ENCODE peak calls at places on chromosomes 1 and 21, in six cellular contexts. One of them, this sample, is unnamed.

GRCh38 chr1:93275634-93276295 is 69.9 kb upstream of the DR1 start:
- DNase-seq in GM10248: no peak
- DNase-seq in tibial nerve: no peak
- DNase-seq in astrocyte of the cerebellum: no peak
- DNase-seq in HFFc6: no peak
- DNase-seq in WERI-Rb-1: no peak
- DNase-seq in this sample: no peak

GRCh38 chr1:153794671-153795324 is 19.6 kb downstream of the SLC27A3 start:
- DNase-seq in GM10248: no peak
- DNase-seq in tibial nerve: no peak
- DNase-seq in astrocyte of the cerebellum: no peak
- DNase-seq in HFFc6: no peak
- DNase-seq in WERI-Rb-1: peak
- DNase-seq in this sample: no peak

GRCh38 chr1:55284856-55285255 is 69.7 kb upstream of the USP24 start:
- DNase-seq in GM10248: no peak
- DNase-seq in tibial nerve: peak
- DNase-seq in astrocyte of the cerebellum: peak
- DNase-seq in HFFc6: peak
- DNase-seq in WERI-Rb-1: peak
- DNase-seq in this sample: no peak

GRCh38 chr1:204904228-204904810 is 33.7 kb downstream of the NFASC start:
- DNase-seq in GM10248: no peak
- DNase-seq in tibial nerve: no peak
- DNase-seq in astrocyte of the cerebellum: no peak
- DNase-seq in HFFc6: no peak
- DNase-seq in WERI-Rb-1: no peak
- DNase-seq in this sample: no peak

GRCh38 chr21:35254006-35254751 is 205.1 kb upstream of the RUNX1 start:
- DNase-seq in GM10248: no peak
- DNase-seq in tibial nerve: peak
- DNase-seq in astrocyte of the cerebellum: no peak
- DNase-seq in HFFc6: peak
- DNase-seq in WERI-Rb-1: no peak
- DNase-seq in this sample: no peak

GRCh38 chr1:110619412-110620249 is 13.5 kb upstream of the KCNA2 start:
- DNase-seq in GM10248: peak
- DNase-seq in tibial nerve: peak
- DNase-seq in astrocyte of the cerebellum: no peak
- DNase-seq in HFFc6: peak
- DNase-seq in WERI-Rb-1: peak
- DNase-seq in this sample: peak

GRCh38 chr1:181587870-181588438 is 104.6 kb downstream of the CACNA1E start:
- DNase-seq in GM10248: no peak
- DNase-seq in tibial nerve: no peak
- DNase-seq in astrocyte of the cerebellum: no peak
- DNase-seq in HFFc6: no peak
- DNase-seq in WERI-Rb-1: no peak
- DNase-seq in this sample: no peak

GRCh38 chr1:228982637-228983036 is 247.4 kb downstream of the RHOU start:
- DNase-seq in GM10248: no peak
- DNase-seq in tibial nerve: no peak
- DNase-seq in astrocyte of the cerebellum: no peak
- DNase-seq in HFFc6: no peak
- DNase-seq in WERI-Rb-1: no peak
- DNase-seq in this sample: no peak

GRCh38 chr21:44615881-44616590 is 4.2 kb downstream of the KRTAP10-8 start:
- DNase-seq in GM10248: no peak
- DNase-seq in tibial nerve: no peak
- DNase-seq in astrocyte of the cerebellum: no peak
- DNase-seq in HFFc6: no peak
- DNase-seq in WERI-Rb-1: no peak
- DNase-seq in this sample: no peak

DNA sequence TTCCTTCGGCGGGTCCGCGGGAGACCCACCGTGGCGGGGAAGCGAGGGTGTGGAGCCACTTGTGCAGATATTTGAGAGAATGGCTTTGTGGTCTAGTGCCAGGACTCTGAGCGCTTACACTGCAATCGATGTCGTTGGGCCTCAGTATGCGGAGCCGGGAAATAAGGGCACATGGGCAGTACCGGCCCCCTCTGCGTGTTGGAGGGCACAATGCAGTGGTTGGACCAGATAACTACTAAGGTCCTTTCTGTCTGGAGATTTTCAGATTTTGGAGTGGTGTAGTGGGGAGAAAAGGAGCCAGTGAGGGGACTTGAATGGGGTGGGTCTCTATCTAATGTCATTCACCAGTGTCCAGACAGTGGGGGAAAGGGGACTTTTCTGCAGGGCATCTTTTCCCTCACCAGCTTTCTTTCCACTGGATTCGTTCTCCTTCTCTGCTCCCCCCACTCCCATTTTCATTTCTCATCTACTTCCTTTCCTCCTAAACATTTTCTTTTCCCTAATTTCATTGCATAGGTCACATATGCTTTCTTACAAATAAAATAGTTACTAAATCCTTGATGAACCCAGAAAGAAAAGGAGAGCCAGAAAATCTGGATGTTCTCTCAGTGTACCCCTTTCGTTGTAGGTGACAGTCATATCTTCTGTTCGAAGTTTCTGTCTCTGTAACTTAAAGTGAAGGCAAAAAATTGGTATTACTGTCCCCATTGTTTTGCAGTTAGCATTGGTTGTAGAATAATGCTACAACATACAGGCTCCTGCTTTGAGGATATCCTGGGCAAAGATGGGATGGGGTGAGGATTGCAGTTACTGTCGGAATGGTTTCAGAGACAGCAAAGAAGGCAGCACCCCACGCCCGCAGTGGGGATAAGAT is 1.4 kb downstream of the ATF3 start:
- DNase-seq in GM10248: no peak
- DNase-seq in tibial nerve: peak
- DNase-seq in astrocyte of the cerebellum: no peak
- DNase-seq in HFFc6: no peak
- DNase-seq in WERI-Rb-1: no peak
- DNase-seq in this sample: no peak
- TF ChIP-seq CTCF in GM10248: no peak
- TF ChIP-seq CTCF in tibial nerve: no peak
- TF ChIP-seq CTCF in astrocyte of the cerebellum: no peak
- TF ChIP-seq CTCF in HFFc6: no peak
- TF ChIP-seq CTCF in WERI-Rb-1: no peak
- TF ChIP-seq CTCF in this sample: no peak

GRCh38 chr1:151960780-151961513 is 32.7 kb downstream of the S100A10 start:
- DNase-seq in GM10248: no peak
- DNase-seq in tibial nerve: no peak
- DNase-seq in astrocyte of the cerebellum: no peak
- DNase-seq in HFFc6: no peak
- DNase-seq in WERI-Rb-1: no peak
- DNase-seq in this sample: no peak
- TF ChIP-seq CTCF in GM10248: no peak
- TF ChIP-seq CTCF in tibial nerve: no peak
- TF ChIP-seq CTCF in astrocyte of the cerebellum: no peak
- TF ChIP-seq CTCF in HFFc6: no peak
- TF ChIP-seq CTCF in WERI-Rb-1: no peak
- TF ChIP-seq CTCF in this sample: no peak

DNA sequence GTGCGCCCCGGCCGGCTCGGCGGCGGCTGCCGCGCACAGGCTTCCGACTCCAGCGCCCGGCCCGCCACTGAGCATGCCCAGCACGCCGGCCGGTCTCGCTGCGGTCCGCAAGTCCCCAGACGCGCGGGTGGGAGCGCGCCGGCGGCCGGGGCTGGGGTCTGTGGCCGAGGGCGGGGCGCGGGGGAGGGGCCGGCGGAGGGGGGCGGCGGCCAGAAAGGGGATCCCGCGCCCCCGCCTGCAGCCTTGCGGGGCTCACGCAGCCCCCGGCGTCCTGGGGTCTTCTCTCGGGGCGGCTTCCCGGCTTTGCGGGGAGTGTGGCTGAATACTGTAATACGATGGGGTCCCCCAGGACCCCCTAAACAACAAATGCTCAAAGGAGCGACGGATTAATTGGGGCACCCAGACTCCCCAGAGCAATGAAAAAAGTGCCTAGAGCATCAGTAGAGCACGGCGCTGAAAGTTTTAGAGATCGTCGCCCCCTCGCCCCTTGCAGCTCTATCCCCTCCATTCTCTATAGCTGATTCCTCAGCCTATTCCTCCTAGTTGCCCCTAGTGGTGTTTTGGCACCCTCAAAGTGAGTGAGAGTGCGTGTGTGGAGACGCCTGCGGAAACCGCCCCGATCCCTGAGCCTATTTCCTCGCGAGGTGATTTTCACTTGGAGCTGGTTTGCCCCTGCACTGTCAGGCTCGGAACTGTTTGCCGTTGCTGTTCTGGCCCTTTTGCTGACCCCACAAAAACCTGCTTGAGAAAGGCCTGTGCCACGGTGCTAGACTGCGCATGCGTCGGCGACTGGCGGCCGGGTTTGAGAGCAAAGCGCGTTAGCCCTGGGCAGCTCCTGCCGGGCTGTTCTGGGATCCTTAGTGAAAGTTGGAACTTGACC is at the start of gene VAV3:
- DNase-seq in GM10248: peak
- DNase-seq in tibial nerve: peak
- DNase-seq in astrocyte of the cerebellum: peak
- DNase-seq in HFFc6: no peak
- DNase-seq in WERI-Rb-1: peak
- DNase-seq in this sample: peak
- TF ChIP-seq CTCF in GM10248: no peak
- TF ChIP-seq CTCF in tibial nerve: no peak
- TF ChIP-seq CTCF in astrocyte of the cerebellum: peak
- TF ChIP-seq CTCF in HFFc6: no peak
- TF ChIP-seq CTCF in WERI-Rb-1: peak
- TF ChIP-seq CTCF in this sample: peak

GRCh38 chr1:211258756-211259595 is at the start of gene RCOR3:
- DNase-seq in GM10248: peak
- DNase-seq in tibial nerve: peak
- DNase-seq in astrocyte of the cerebellum: peak
- DNase-seq in HFFc6: peak
- DNase-seq in WERI-Rb-1: peak
- DNase-seq in this sample: peak
- TF ChIP-seq CTCF in GM10248: peak
- TF ChIP-seq CTCF in tibial nerve: peak
- TF ChIP-seq CTCF in astrocyte of the cerebellum: peak
- TF ChIP-seq CTCF in HFFc6: peak
- TF ChIP-seq CTCF in WERI-Rb-1: peak
- TF ChIP-seq CTCF in this sample: peak

DNA sequence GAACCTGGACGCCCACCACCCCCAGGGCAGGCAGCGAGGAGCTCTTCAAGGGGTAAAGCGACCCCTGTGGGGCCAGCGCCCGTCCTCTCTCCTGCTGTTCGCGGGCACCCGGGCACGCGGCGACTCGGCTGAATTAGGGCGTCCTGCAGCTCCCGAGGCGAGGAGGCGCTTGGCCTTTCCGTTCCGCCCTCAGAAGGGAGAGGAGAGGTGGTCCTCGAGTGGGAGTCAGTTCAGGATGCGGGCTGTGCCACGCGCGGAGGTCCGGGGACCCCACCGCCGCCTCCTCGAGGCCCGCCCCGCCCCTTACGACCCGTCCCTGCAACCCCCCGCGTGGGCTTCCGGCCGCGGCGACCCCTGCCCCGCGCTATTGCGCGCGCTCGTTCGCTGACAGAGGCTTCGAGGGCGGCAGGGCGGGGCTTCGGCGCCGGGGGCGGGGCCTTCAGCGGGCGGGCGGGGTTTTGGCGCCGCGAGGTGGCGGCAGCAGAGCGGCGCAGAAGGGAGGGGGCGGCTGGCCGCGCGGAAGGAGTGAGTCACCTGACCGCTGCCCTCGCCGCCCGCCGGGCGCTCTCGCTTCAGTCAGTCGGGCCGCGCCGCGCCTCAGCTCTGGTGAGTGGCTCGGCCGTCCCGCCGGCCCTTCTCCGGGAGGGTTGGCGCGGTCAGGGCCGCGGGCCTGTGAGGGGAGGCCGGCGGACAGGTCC is at the start of gene BACH1:
- DNase-seq in GM10248: peak
- DNase-seq in tibial nerve: peak
- DNase-seq in astrocyte of the cerebellum: peak
- DNase-seq in HFFc6: peak
- DNase-seq in WERI-Rb-1: peak
- DNase-seq in this sample: peak
- TF ChIP-seq CTCF in GM10248: peak
- TF ChIP-seq CTCF in tibial nerve: peak
- TF ChIP-seq CTCF in astrocyte of the cerebellum: no peak
- TF ChIP-seq CTCF in HFFc6: peak
- TF ChIP-seq CTCF in WERI-Rb-1: peak
- TF ChIP-seq CTCF in this sample: peak